ENCODE peak calls at places on chromosomes 13 and 19, in four cellular contexts. One of them, this sample, is unnamed.
A peak's percentile ranks its signal among the peaks of the same experiment; 100 is the strongest.

GRCh38 chr13:33531484-33531883 is 245.9 kb upstream of the STARD13 start:
- DNase-seq in HuH-7.5: no peak
- DNase-seq in activated CD4-positive, CD25-positive, alpha-beta regulatory T cell: no peak
- DNase-seq in stimulated activated CD4-positive, alpha-beta T cell treated with anti-CD3 and anti-CD28 coated beads, Interleukin-1b, Interleukin-23, amount 100 ng/mL, for 24 hours: no peak
- DNase-seq in this sample: no peak

GRCh38 chr19:5691205-5691929 is 1.3 kb downstream of the RPL36 start:
- DNase-seq in HuH-7.5: peak; percentile 70
- DNase-seq in activated CD4-positive, CD25-positive, alpha-beta regulatory T cell: no peak
- DNase-seq in stimulated activated CD4-positive, alpha-beta T cell treated with anti-CD3 and anti-CD28 coated beads, Interleukin-1b, Interleukin-23, amount 100 ng/mL, for 24 hours: peak; percentile 72
- DNase-seq in this sample: no peak

GRCh38 chr19:55519461-55520311 is 17.2 kb downstream of the SBK2 start:
- DNase-seq in HuH-7.5: no peak
- DNase-seq in activated CD4-positive, CD25-positive, alpha-beta regulatory T cell: no peak
- DNase-seq in stimulated activated CD4-positive, alpha-beta T cell treated with anti-CD3 and anti-CD28 coated beads, Interleukin-1b, Interleukin-23, amount 100 ng/mL, for 24 hours: no peak
- DNase-seq in this sample: no peak

GRCh38 chr13:30848332-30849027 is 57.6 kb upstream of the MEDAG start:
- DNase-seq in HuH-7.5: no peak
- DNase-seq in activated CD4-positive, CD25-positive, alpha-beta regulatory T cell: no peak
- DNase-seq in stimulated activated CD4-positive, alpha-beta T cell treated with anti-CD3 and anti-CD28 coated beads, Interleukin-1b, Interleukin-23, amount 100 ng/mL, for 24 hours: no peak
- DNase-seq in this sample: no peak

GRCh38 chr19:2171349-2172145 is 7.8 kb downstream of the DOT1L start:
- DNase-seq in HuH-7.5: peak; percentile 81
- DNase-seq in activated CD4-positive, CD25-positive, alpha-beta regulatory T cell: peak; percentile 53
- DNase-seq in stimulated activated CD4-positive, alpha-beta T cell treated with anti-CD3 and anti-CD28 coated beads, Interleukin-1b, Interleukin-23, amount 100 ng/mL, for 24 hours: peak; percentile 78
- DNase-seq in this sample: no peak

GRCh38 chr19:40542197-40542859 is 34.3 kb upstream of the SHKBP1 start:
- DNase-seq in HuH-7.5: no peak
- DNase-seq in activated CD4-positive, CD25-positive, alpha-beta regulatory T cell: no peak
- DNase-seq in stimulated activated CD4-positive, alpha-beta T cell treated with anti-CD3 and anti-CD28 coated beads, Interleukin-1b, Interleukin-23, amount 100 ng/mL, for 24 hours: no peak
- DNase-seq in this sample: no peak

GRCh38 chr13:35888327-35888940 is 242.7 kb downstream of the DCLK1 start:
- DNase-seq in HuH-7.5: no peak
- DNase-seq in activated CD4-positive, CD25-positive, alpha-beta regulatory T cell: no peak
- DNase-seq in stimulated activated CD4-positive, alpha-beta T cell treated with anti-CD3 and anti-CD28 coated beads, Interleukin-1b, Interleukin-23, amount 100 ng/mL, for 24 hours: no peak
- DNase-seq in this sample: no peak

GRCh38 chr19:2215281-2215751 is 20.8 kb downstream of the PLEKHJ1 start:
- DNase-seq in HuH-7.5: no peak
- DNase-seq in activated CD4-positive, CD25-positive, alpha-beta regulatory T cell: no peak
- DNase-seq in stimulated activated CD4-positive, alpha-beta T cell treated with anti-CD3 and anti-CD28 coated beads, Interleukin-1b, Interleukin-23, amount 100 ng/mL, for 24 hours: no peak
- DNase-seq in this sample: no peak

GRCh38 chr13:34432234-34432633 is 509.8 kb upstream of the NBEA start:
- DNase-seq in HuH-7.5: no peak
- DNase-seq in activated CD4-positive, CD25-positive, alpha-beta regulatory T cell: no peak
- DNase-seq in stimulated activated CD4-positive, alpha-beta T cell treated with anti-CD3 and anti-CD28 coated beads, Interleukin-1b, Interleukin-23, amount 100 ng/mL, for 24 hours: no peak
- DNase-seq in this sample: no peak

GRCh38 chr19:47296036-47296435 is 13.6 kb upstream of the C5AR1 start:
- DNase-seq in HuH-7.5: peak; percentile 67
- DNase-seq in activated CD4-positive, CD25-positive, alpha-beta regulatory T cell: peak; percentile 77
- DNase-seq in stimulated activated CD4-positive, alpha-beta T cell treated with anti-CD3 and anti-CD28 coated beads, Interleukin-1b, Interleukin-23, amount 100 ng/mL, for 24 hours: peak; percentile 71
- DNase-seq in this sample: no peak

GRCh38 chr19:1590641-1591397 is 1.8 kb downstream of the MBD3 start:
- DNase-seq in HuH-7.5: peak; percentile 84
- DNase-seq in activated CD4-positive, CD25-positive, alpha-beta regulatory T cell: no peak
- DNase-seq in stimulated activated CD4-positive, alpha-beta T cell treated with anti-CD3 and anti-CD28 coated beads, Interleukin-1b, Interleukin-23, amount 100 ng/mL, for 24 hours: peak; percentile 28
- DNase-seq in this sample: peak; percentile 50

GRCh38 chr13:98393873-98394272 is 183.0 kb downstream of the STK24 start:
- DNase-seq in HuH-7.5: no peak
- DNase-seq in activated CD4-positive, CD25-positive, alpha-beta regulatory T cell: no peak
- DNase-seq in stimulated activated CD4-positive, alpha-beta T cell treated with anti-CD3 and anti-CD28 coated beads, Interleukin-1b, Interleukin-23, amount 100 ng/mL, for 24 hours: no peak
- DNase-seq in this sample: no peak

GRCh38 chr13:64591981-64592380 is 2638.2 kb downstream of the PCDH9 start:
- DNase-seq in HuH-7.5: no peak
- DNase-seq in activated CD4-positive, CD25-positive, alpha-beta regulatory T cell: no peak
- DNase-seq in stimulated activated CD4-positive, alpha-beta T cell treated with anti-CD3 and anti-CD28 coated beads, Interleukin-1b, Interleukin-23, amount 100 ng/mL, for 24 hours: no peak
- DNase-seq in this sample: no peak

This sample was measured in 8988T.